ENCODE peak calls at places on chromosomes 6 and 20, in eight cellular contexts. W, L, H, Y, N, V, M and B are unnamed samples. For H3K4me1, the result is how much of the 10 kb centered on the place peaks cover.

GRCh38 chr20:3686867-3687321 is 5.1 kb upstream of the ADAM33 start:
- DNase-seq in N (no peak), L (peak), Y (peak), V (no peak), W (peak), M (peak), H (peak), B (peak)

GRCh38 chr20:36821964-36822437 is 48.4 kb upstream of the DSN1 start:
- DNase-seq in N (no peak), H (no peak), V (no peak), M (peak), Y (no peak), L (no peak), W (no peak), B (no peak)

GRCh38 chr6:71349395-71349794 is 60.8 kb downstream of the OGFRL1 start:
- DNase-seq in L (peak), V (peak), W (no peak), Y (peak), M (no peak), H (no peak), N (no peak), B (no peak)

GRCh38 chr20:63498950-63499332 is at the start of gene EEF1A2:
- DNase-seq in N (no peak), L (peak), W (no peak), M (peak), Y (no peak), H (peak), V (peak), B (peak)

GRCh38 chr20:62774076-62774714 is 22.1 kb upstream of the MRGBP start:
- DNase-seq in N (no peak), H (no peak), Y (no peak), M (no peak), V (no peak), L (no peak), W (no peak), B (peak)

GRCh38 chr6:11374036-11375010 is 141.9 kb upstream of the NEDD9 start:
- DNase-seq in N (no peak), Y (no peak), W (no peak), H (no peak), M (no peak), V (no peak), L (no peak), B (no peak)

GRCh38 chr6:14706378-14706929 is 539.4 kb upstream of the JARID2 start:
- DNase-seq in N (no peak), H (peak), L (no peak), V (no peak), M (no peak), W (peak), Y (peak), B (peak)

GRCh38 chr20:5705827-5706226 is 44.4 kb upstream of the SHLD1 start:
- DNase-seq in W (no peak), N (no peak), H (no peak), L (no peak), V (peak), M (no peak), Y (no peak), B (no peak)

GRCh38 chr6:106283476-106283875 is 42.1 kb downstream of the ATG5 start:
- DNase-seq in H (no peak), M (no peak), Y (no peak), N (no peak), W (no peak), L (no peak), V (no peak), B (no peak)

GRCh38 chr6:111997863-111998191 is 56.1 kb upstream of the CCN6 start:
- DNase-seq in N (no peak), M (no peak), V (no peak), H (peak), W (no peak), Y (no peak), L (no peak), B (peak)

GRCh38 chr6:154508573-154509375 is 1.7 kb downstream of the CNKSR3 start:
- DNase-seq in Y (peak), M (no peak), L (no peak), H (no peak), W (peak), N (no peak), V (peak), B (no peak)

GRCh38 chr6:166588691-166589333 is 2.3 kb upstream of the RAMACL start:
- DNase-seq in H (no peak), V (no peak), L (peak), M (no peak), Y (peak), N (no peak), W (no peak), B (peak)

GRCh38 chr20:2986466-2986865 is 57.0 kb upstream of the GNRH2 start:
- DNase-seq in H (peak), M (no peak), W (peak), V (no peak), L (peak), Y (peak), N (no peak), B (no peak)

GRCh38 chr20:58096880-58097813 is 131.3 kb downstream of the ANKRD60 start:
- DNase-seq in V (no peak), M (no peak), Y (no peak), H (no peak), N (no peak), L (no peak), W (no peak), B (no peak)

GRCh38 chr6:44556046-44556445 is 168.5 kb downstream of the CDC5L start:
- DNase-seq in M (peak), V (no peak), N (no peak), Y (no peak), L (no peak), H (no peak), W (peak), B (no peak)

GRCh38 chr20:5080384-5080877 is 39.3 kb downstream of the PCNA start:
- DNase-seq in H (peak), Y (peak), V (no peak), N (no peak), L (no peak), M (peak), W (peak), B (peak)

GRCh38 chr6:8194499-8194898 is 92.2 kb upstream of the EEF1E1 start:
- DNase-seq in W (no peak), V (no peak), H (no peak), N (no peak), Y (no peak), M (no peak), L (no peak), B (no peak)

GRCh38 chr20:326645-327031 is 1.3 kb downstream of the SOX12 start:
- DNase-seq in N (no peak), Y (peak), W (no peak), V (no peak), M (peak), H (peak), L (no peak), B (no peak)

GRCh38 chr6:1701668-1702353 is 92.1 kb downstream of the FOXC1 start:
- DNase-seq in H (peak), L (peak), Y (peak), W (no peak), N (no peak), M (no peak), V (no peak), B (no peak)

GRCh38 chr6:24655229-24655628 is 9.2 kb upstream of the KIAA0319 start:
- DNase-seq in Y (no peak), M (no peak), V (no peak), N (no peak), H (no peak), W (no peak), L (no peak), B (no peak)

GRCh38 chr6:40543776-40544175 is 43.4 kb downstream of the LRFN2 start:
- DNase-seq in Y (no peak), V (no peak), H (no peak), M (no peak), W (no peak), L (no peak), N (no peak), B (no peak)

GRCh38 chr6:72654101-72654618 is 32.3 kb downstream of the KCNQ5 start:
- DNase-seq in N (no peak), M (no peak), W (no peak), L (no peak), V (no peak), H (no peak), Y (no peak), B (no peak)

GRCh38 chr6:44543664-44544063 is 156.2 kb downstream of the CDC5L start:
- DNase-seq in Y (no peak), V (no peak), W (no peak), H (no peak), M (no peak), L (no peak), N (no peak), B (no peak)

GRCh38 chr6:52498538-52499017 is 78.3 kb downstream of the TRAM2 start:
- DNase-seq in L (no peak), N (no peak), Y (no peak), H (no peak), V (no peak), M (no peak), W (no peak), B (peak)

GRCh38 chr20:31841928-31842327 is 3.5 kb downstream of the FOXS1 start:
- DNase-seq in M (no peak), L (no peak), Y (peak), W (no peak), N (no peak), V (no peak), H (no peak), B (peak)

GRCh38 chr20:32538526-32538918 is 46.6 kb downstream of the NOL4L start:
- DNase-seq in N (no peak), W (no peak), H (no peak), L (no peak), Y (no peak), M (no peak), V (no peak), B (no peak)

GRCh38 chr6:166258854-166259276 is 49.3 kb downstream of the PRR18 start:
- DNase-seq in H (no peak), V (no peak), Y (peak), N (no peak), L (no peak), W (peak), M (no peak), B (peak)

GRCh38 chr6:105310371-105310770 is 92.5 kb downstream of the PREP start:
- DNase-seq in Y (no peak), V (no peak), M (no peak), W (no peak), H (no peak), N (no peak), L (no peak), B (no peak)

GRCh38 chr6:36683656-36684446 is 5.3 kb downstream of the CDKN1A start:
- DNase-seq in M (no peak), Y (no peak), V (no peak), L (no peak), N (no peak), W (no peak), H (no peak), B (peak)

GRCh38 chr6:36685198-36685919 is 6.8 kb downstream of the CDKN1A start:
- DNase-seq in W (no peak), L (no peak), V (no peak), Y (no peak), M (no peak), H (no peak), N (no peak), B (no peak)

GRCh38 chr6:36683145-36683655 is 4.7 kb downstream of the CDKN1A start:
- DNase-seq in H (no peak), W (no peak), Y (no peak), N (no peak), L (no peak), V (no peak), M (peak), B (no peak)

GRCh38 chr6:36684447-36684812 is 5.9 kb downstream of the CDKN1A start:
- DNase-seq in H (no peak), W (no peak), L (no peak), M (no peak), Y (no peak), N (no peak), V (no peak), B (no peak)

GRCh38 chr6:36682328-36683144 is 4.0 kb downstream of the CDKN1A start:
- DNase-seq in N (no peak), L (no peak), Y (peak), M (peak), H (peak), V (no peak), W (peak), B (no peak)
- H3K4me3 ChIP-seq in N (no peak), L (no peak), Y (peak), M (no peak), H (peak), V (peak), W (peak), B (no peak)

DNA sequence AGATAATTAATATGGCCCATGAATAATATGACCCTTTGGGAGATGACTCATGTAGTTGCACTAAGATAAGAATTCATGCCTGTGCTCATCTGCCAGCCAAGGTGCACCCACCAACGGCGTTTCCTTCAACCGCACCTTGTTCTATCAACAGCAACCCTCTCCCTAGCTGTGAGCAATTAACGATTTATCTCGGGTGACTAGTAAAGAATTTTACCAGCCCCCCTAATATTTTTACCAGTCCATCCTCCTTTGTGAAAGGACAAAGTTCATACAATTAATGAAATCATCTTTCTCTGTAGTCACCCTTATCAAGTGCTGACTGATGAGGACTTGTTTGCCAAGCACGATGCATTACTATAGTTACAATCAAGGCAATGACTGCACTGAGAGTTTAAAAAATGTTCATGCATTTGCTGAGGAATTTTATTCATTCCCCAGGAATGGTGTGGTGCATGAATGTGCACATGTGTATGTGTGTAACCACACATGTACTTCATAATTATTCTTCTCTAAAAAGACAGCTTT is 118.7 kb downstream of the SMOC2 start:
- DNase-seq in N (no peak), Y (no peak), W (no peak), V (no peak), L (no peak), M (no peak), H (no peak), B (no peak)
- H3K27ac ChIP-seq in N (no peak), Y (no peak), W (no peak), V (no peak), L (no peak), M (no peak), H (no peak), B (no peak)

GRCh38 chr6:32945953-32946352 is 5.1 kb upstream of the HLA-DMB start:
- DNase-seq in V (no peak), W (no peak), L (no peak), N (no peak), H (no peak), M (no peak), Y (no peak), B (no peak)
- H3K4me1 ChIP-seq in V (under half), W (half or more), L (under half), N (under half), H (under half), M (under half), Y (under half), B (under half)

GRCh38 chr6:87172292-87172691 is 16.9 kb downstream of the ZNF292 start:
- DNase-seq in N (no peak), V (no peak), M (no peak), H (no peak), L (no peak), W (no peak), Y (no peak), B (no peak)

GRCh38 chr6:87176493-87176892 is 21.1 kb downstream of the ZNF292 start:
- DNase-seq in V (no peak), N (no peak), M (no peak), H (no peak), L (no peak), Y (no peak), W (no peak), B (no peak)

GRCh38 chr6:87180105-87180504 is 24.7 kb downstream of the ZNF292 start:
- DNase-seq in N (no peak), W (no peak), V (no peak), M (no peak), L (no peak), H (no peak), Y (no peak), B (no peak)

DNA sequence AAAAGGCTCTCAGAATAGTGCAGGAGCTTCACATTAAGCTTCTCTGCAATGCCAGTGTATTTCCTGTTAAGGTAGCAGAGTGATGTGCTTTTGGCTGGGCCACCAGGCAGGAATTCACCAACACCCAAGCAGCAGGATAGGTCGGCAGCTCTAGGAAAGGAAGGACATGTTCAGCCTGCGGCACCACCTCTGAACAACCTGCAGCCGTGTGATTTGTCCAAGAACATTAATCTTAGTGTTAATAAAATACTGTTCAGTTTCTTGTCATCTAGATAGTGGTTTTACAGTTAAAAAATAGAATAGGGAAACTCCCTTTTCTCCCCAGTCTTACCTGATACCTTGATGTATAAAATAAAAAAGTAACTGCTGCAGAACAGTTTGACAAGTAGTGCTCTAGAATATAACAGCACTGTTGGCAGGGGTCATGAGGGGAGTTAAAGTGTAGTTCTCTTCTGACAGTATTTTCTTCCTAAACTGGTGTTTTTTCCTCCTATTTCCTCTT is 18.8 kb downstream of the ZNF292 start:
- DNase-seq in Y (no peak), M (no peak), N (no peak), L (no peak), V (no peak), W (no peak), H (no peak), B (peak)
- H3K4me3 ChIP-seq in Y (no peak), M (no peak), N (no peak), L (no peak), V (no peak), W (no peak), H (no peak), B (no peak)

DNA sequence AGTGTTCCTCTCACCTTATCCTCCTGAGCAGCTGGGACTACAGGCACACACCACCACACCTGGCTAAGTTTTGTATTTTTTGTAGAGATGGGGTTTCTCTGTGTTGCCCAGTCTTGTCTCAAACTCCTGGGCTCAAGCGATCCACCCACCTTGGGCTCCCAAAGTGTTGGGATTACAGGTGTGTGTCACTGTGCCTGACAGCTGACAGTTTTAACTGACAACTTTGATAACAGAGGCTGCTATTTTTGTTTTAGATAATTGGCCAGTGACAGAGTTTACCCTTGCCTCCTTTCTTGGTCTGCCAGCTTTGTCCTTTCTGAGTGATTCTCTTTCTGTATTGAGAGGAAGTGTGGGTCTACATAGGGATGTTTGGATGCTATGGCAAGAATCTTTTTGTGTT is 80.6 kb downstream of the RNF144B start:
- DNase-seq in M (no peak), W (no peak), N (no peak), H (no peak), L (no peak), V (no peak), Y (no peak), B (no peak)
- H3K27ac ChIP-seq in M (peak), W (no peak), N (no peak), H (no peak), L (no peak), V (no peak), Y (no peak), B (no peak)

GRCh38 chr6:156878688-156879087 is 101.5 kb downstream of the ARID1B start:
- DNase-seq in V (no peak), N (no peak), W (no peak), H (no peak), M (no peak), Y (no peak), L (no peak), B (no peak)

GRCh38 chr6:156879235-156879995 is 102.2 kb downstream of the ARID1B start:
- DNase-seq in W (no peak), V (no peak), M (no peak), N (no peak), L (no peak), H (no peak), Y (peak), B (no peak)

GRCh38 chr6:156881687-156882629 is 104.8 kb downstream of the ARID1B start:
- DNase-seq in H (no peak), W (no peak), L (no peak), V (no peak), Y (no peak), N (no peak), M (no peak), B (no peak)

GRCh38 chr6:156883497-156884252 is 106.5 kb downstream of the ARID1B start:
- DNase-seq in V (no peak), N (no peak), L (no peak), H (no peak), Y (no peak), M (peak), W (peak), B (no peak)

GRCh38 chr6:156880913-156881312 is 103.7 kb downstream of the ARID1B start:
- DNase-seq in N (no peak), L (no peak), Y (no peak), M (peak), H (no peak), V (no peak), W (peak), B (no peak)
- H3K4me1 ChIP-seq in N (half or more), L (under half), Y (under half), M (half or more), H (half or more), V (under half), W (half or more), B (under half)